ENCODE peak calls at places on chromosomes 5 and 9, in five cellular contexts. D is GM19239; O is RWPE1; R is stimulated activated CD4-positive, alpha-beta T cell treated with anti-CD3 and anti-CD28 coated beads, Interleukin-2, amount 100 ng/mL, for 48 hours; S is progenitor cell of endocrine pancreas. G is an unnamed sample.

GRCh38 chr9:120668399-120668798 is 45.9 kb downstream of the MEGF9 start:
- DNase-seq in S (no peak), O (no peak), D (no peak), R (no peak), G (no peak)

GRCh38 chr9:29039258-29039657 is 1466.0 kb upstream of the C9orf72 start:
- DNase-seq in S (no peak), D (no peak), O (peak), R (no peak), G (no peak)

GRCh38 chr9:89986190-89986589 is 381.4 kb downstream of the GADD45G start:
- DNase-seq in O (no peak), S (no peak), R (no peak), D (no peak), G (no peak)

GRCh38 chr5:57298295-57298984 is 124.6 kb downstream of the GPBP1 start:
- DNase-seq in D (peak), S (peak), O (peak), R (peak), G (peak)

GRCh38 chr5:89059274-89059673 is 176.3 kb upstream of the MEF2C start:
- DNase-seq in O (no peak), D (no peak), R (no peak), S (no peak), G (no peak)

GRCh38 chr9:14346826-14347407 is 33.0 kb upstream of the NFIB start:
- DNase-seq in O (no peak), D (no peak), R (no peak), S (no peak), G (no peak)

GRCh38 chr5:40447438-40447837 is 232.3 kb upstream of the PTGER4 start:
- DNase-seq in S (no peak), R (no peak), D (no peak), O (no peak), G (no peak)

GRCh38 chr9:108103294-108103693 is 613.7 kb upstream of the KLF4 start:
- DNase-seq in R (no peak), O (no peak), D (no peak), S (no peak), G (no peak)

GRCh38 chr9:88998911-88999310 is 7.6 kb downstream of the S1PR3 start:
- DNase-seq in O (no peak), R (no peak), S (no peak), D (no peak), G (no peak)

GRCh38 chr9:133733421-133734250 is 4.5 kb downstream of the SARDH start:
- DNase-seq in O (no peak), D (no peak), S (no peak), R (no peak), G (peak)

GRCh38 chr5:158492850-158493249 is 606.9 kb downstream of the EBF1 start:
- DNase-seq in R (no peak), S (no peak), D (no peak), O (no peak), G (no peak)

GRCh38 chr9:107024193-107024592 is 161.2 kb downstream of the ZNF462 start:
- DNase-seq in R (no peak), S (no peak), D (peak), O (no peak), G (no peak)

GRCh38 chr5:107402881-107403280 is 267.9 kb downstream of the EFNA5 start:
- DNase-seq in R (no peak), S (no peak), O (no peak), D (no peak), G (no peak)

GRCh38 chr5:132258102-132259060 is 885 bp downstream of the PDLIM4 start:
- DNase-seq in S (no peak), R (no peak), D (no peak), O (peak), G (peak)

GRCh38 chr9:136153381-136154065 is 34.8 kb upstream of the TMEM250 start:
- DNase-seq in O (no peak), S (no peak), R (no peak), D (no peak), G (no peak)

GRCh38 chr5:65108786-65109743 is 340.3 kb downstream of the CWC27 start:
- DNase-seq in O (no peak), D (no peak), R (no peak), S (no peak), G (no peak)

GRCh38 chr5:154606246-154606645 is 128.2 kb upstream of the HAND1 start:
- DNase-seq in D (no peak), R (no peak), S (no peak), O (no peak), G (no peak)

GRCh38 chr5:159891371-159891770 is 24.9 kb upstream of the ADRA1B start:
- DNase-seq in D (no peak), O (no peak), S (no peak), R (no peak), G (no peak)

GRCh38 chr5:54387659-54388232 is 67.8 kb upstream of the HSPB3 start:
- DNase-seq in D (no peak), S (no peak), R (no peak), O (no peak), G (no peak)

GRCh38 chr5:106189121-106189809 is 1481.5 kb downstream of the EFNA5 start:
- DNase-seq in D (no peak), R (no peak), S (no peak), O (no peak), G (no peak)

GRCh38 chr5:146475190-146475801 is 28.2 kb downstream of the TCERG1 start:
- DNase-seq in S (no peak), O (no peak), D (no peak), R (no peak), G (no peak)

GRCh38 chr9:106797299-106797698 is 65.7 kb upstream of the ZNF462 start:
- DNase-seq in D (no peak), S (no peak), O (no peak), R (no peak), G (no peak)